ENCODE peak calls at places on chromosomes 1 and 21, in six cellular contexts. V is neuronal stem cell, L is H9, N is mesendoderm, Z is H1, F is mesenchymal stem cell. R is an unnamed sample.

GRCh38 chr21:26210614-26211013 is 40.0 kb upstream of the APP start:
- DNase-seq in V (no peak), L (no peak), N (no peak), Z (no peak), F (no peak), R (no peak)

GRCh38 chr1:226919587-226919986 is 20.5 kb upstream of the COQ8A start:
- DNase-seq in V (no peak), L (no peak), N (no peak), Z (no peak), F (no peak), R (no peak)

GRCh38 chr1:13818926-13819325 is 118.9 kb downstream of the PRDM2 start:
- DNase-seq in V (no peak), L (no peak), N (no peak), Z (no peak), F (no peak), R (no peak)

GRCh38 chr1:43545686-43546387 is 15.2 kb downstream of the PTPRF start:
- DNase-seq in V (peak), L (peak), N (peak), Z (no peak), F (peak), R (no peak)

GRCh38 chr1:169115891-169116585 is 9.5 kb downstream of the ATP1B1 start:
- DNase-seq in V (no peak), L (no peak), N (peak), Z (no peak), F (peak), R (peak)

GRCh38 chr1:168627370-168627769 is 51.0 kb downstream of the XCL1 start:
- DNase-seq in V (no peak), L (no peak), N (no peak), Z (no peak), F (no peak), R (no peak)

GRCh38 chr1:162016616-162017015 is 7.1 kb downstream of the OLFML2B start:
- DNase-seq in V (no peak), L (no peak), N (no peak), Z (no peak), F (no peak), R (no peak)

GRCh38 chr1:200535605-200536004 is 84.9 kb downstream of the KIF14 start:
- DNase-seq in V (no peak), L (peak), N (peak), Z (no peak), F (no peak), R (no peak)

GRCh38 chr1:112396668-112397025 is 633 bp downstream of the CTTNBP2NL start:
- DNase-seq in V (no peak), L (no peak), N (peak), Z (no peak), F (peak), R (peak)

GRCh38 chr1:87279201-87279860 is 49.3 kb upstream of the LMO4 start:
- DNase-seq in V (no peak), L (no peak), N (no peak), Z (no peak), F (no peak), R (peak)

GRCh38 chr1:161439280-161440232 is 65.7 kb upstream of the FCGR2A start:
- DNase-seq in V (no peak), L (peak), N (peak), Z (peak), F (peak), R (peak)

GRCh38 chr21:45358261-45358670 is 46.7 kb upstream of the COL18A1 start:
- DNase-seq in V (no peak), L (no peak), N (no peak), Z (no peak), F (no peak), R (no peak)

GRCh38 chr1:84936116-84936810 is 43.3 kb upstream of the LPAR3 start:
- DNase-seq in V (peak), L (no peak), N (peak), Z (no peak), F (peak), R (peak)

GRCh38 chr1:227998374-227999055 is 8.3 kb upstream of the WNT3A start:
- DNase-seq in V (no peak), L (no peak), N (no peak), Z (no peak), F (no peak), R (no peak)

GRCh38 chr1:16015491-16015890 is 2.4 kb downstream of the HSPB7 start:
- DNase-seq in V (no peak), L (no peak), N (no peak), Z (no peak), F (no peak), R (no peak)

GRCh38 chr1:58778593-58778992 is 5.3 kb downstream of the JUN start:
- DNase-seq in V (no peak), L (no peak), N (no peak), Z (no peak), F (peak), R (no peak)

GRCh38 chr1:198437352-198437751 is 103.1 kb downstream of the ATP6V1G3 start:
- DNase-seq in V (no peak), L (no peak), N (no peak), Z (no peak), F (no peak), R (peak)

GRCh38 chr1:37845049-37845646 is 14.2 kb downstream of the MTF1 start:
- DNase-seq in V (no peak), L (no peak), N (no peak), Z (no peak), F (no peak), R (no peak)

GRCh38 chr1:63867429-63868176 is 93.8 kb downstream of the ROR1 start:
- DNase-seq in V (no peak), L (no peak), N (no peak), Z (no peak), F (peak), R (no peak)
- H3K4ac ChIP-seq in V (no peak), L (no peak), N (no peak), Z (no peak), F (no peak), R (no peak)

GRCh38 chr1:62327360-62328051 is 8.3 kb upstream of the KANK4 start:
- DNase-seq in V (no peak), L (peak), N (peak), Z (no peak), F (no peak), R (no peak)
- H3K4ac ChIP-seq in V (no peak), L (no peak), N (no peak), Z (peak), F (no peak), R (no peak)

DNA sequence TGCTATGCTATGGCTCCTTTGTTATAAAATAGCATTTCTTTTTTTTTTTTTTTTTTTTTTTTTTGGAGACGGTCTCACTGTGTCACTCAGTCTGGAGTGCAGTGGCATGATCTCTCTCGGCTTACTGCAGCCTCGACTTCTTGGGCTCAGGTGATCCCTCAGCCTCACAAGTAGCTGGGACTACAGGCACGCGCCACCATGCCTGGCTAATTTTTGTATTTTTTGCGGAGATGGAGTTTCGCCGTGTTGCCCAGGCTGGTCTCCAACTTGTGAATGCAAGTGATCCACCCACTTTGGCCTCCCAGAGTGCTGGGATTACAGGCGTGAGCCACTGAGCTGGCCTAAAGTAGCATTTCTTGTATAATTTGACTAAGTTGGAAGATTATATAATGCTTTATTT is 10.8 kb downstream of the CAMTA1 start:
- DNase-seq in V (no peak), L (no peak), N (no peak), Z (no peak), F (no peak), R (no peak)
- H3K4ac ChIP-seq in V (no peak), L (no peak), N (no peak), Z (no peak), F (no peak), R (peak)

GRCh38 chr1:177589166-177589565 is 380.7 kb downstream of the SEC16B start:
- DNase-seq in V (no peak), L (no peak), N (no peak), Z (no peak), F (no peak), R (no peak)
- H3K4ac ChIP-seq in V (no peak), L (no peak), N (no peak), Z (no peak), F (no peak), R (no peak)

DNA sequence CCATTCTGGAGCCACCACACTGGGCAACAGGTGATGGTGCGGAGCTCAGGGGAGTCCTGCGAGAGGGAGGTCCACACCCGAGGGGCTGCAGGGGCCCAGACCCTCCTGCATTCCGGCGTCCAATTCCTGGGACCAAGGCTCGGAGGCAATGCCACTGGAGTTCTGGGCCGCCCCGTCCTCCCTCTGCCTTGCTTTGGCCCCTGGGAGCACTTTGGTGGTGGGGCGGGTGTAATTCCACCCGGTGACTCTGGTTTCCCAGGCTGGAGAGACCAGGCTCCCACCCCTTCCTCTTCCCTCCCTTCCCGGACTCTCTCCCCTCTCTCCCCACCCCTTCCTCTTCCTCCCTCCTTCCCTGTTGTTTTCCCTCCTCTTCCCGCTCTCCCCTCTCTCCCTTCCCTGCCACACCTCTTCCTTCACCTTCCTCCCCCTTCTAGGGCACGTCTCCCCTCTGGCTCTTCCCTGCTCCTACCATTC is 1.9 kb downstream of the PRKCZ start:
- DNase-seq in V (no peak), L (no peak), N (no peak), Z (no peak), F (no peak), R (no peak)
- H3K4ac ChIP-seq in V (no peak), L (no peak), N (no peak), Z (no peak), F (no peak), R (no peak)

DNA sequence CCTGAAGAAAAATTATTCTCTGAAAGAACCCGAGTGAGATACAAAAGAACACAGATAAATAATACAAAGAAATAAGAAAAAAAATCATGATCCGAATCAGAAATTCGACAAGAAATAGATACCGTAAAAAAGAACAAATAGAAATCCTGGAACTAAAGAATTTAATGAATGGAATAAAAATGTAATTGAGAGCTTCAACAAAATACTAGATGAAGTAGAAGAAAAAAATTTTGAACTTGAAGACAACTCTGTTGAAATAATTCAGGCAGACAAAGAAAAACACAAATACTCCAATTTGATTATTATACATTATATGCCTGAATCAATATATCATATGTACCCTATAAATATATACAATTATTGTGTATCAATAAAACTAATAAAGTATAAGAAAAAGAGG is 4.8 kb upstream of the OR6F1 start:
- DNase-seq in V (no peak), L (no peak), N (no peak), Z (no peak), F (no peak), R (no peak)
- H3K4ac ChIP-seq in V (no peak), L (no peak), N (no peak), Z (no peak), F (no peak), R (no peak)